ENCODE peak calls at places on chromosomes 6 and 20, in ten cellular contexts. One of them, this sample, is unnamed.
A peak's percentile ranks its signal among the peaks of the same experiment; 100 is the strongest.

GRCh38 chr20:32251470-32251869 is 26.0 kb upstream of the KIF3B start:
- DNase-seq in CD8-positive, alpha-beta T cell: no peak
- DNase-seq in AG09309: no peak
- DNase-seq in fibroblast of villous mesenchyme: no peak
- DNase-seq in A549: no peak
- DNase-seq in fibroblast of pulmonary artery: no peak
- DNase-seq in neural progenitor cell: no peak
- DNase-seq in body of pancreas: no peak
- DNase-seq in AG04450: no peak
- DNase-seq in CD4-positive, alpha-beta memory T cell: no peak
- DNase-seq in this sample: no peak

GRCh38 chr20:38208523-38208922 is 43.5 kb upstream of the TGM2 start:
- DNase-seq in CD8-positive, alpha-beta T cell: no peak
- DNase-seq in AG09309: no peak
- DNase-seq in fibroblast of villous mesenchyme: no peak
- DNase-seq in A549: no peak
- DNase-seq in fibroblast of pulmonary artery: no peak
- DNase-seq in neural progenitor cell: no peak
- DNase-seq in body of pancreas: no peak
- DNase-seq in AG04450: no peak
- DNase-seq in CD4-positive, alpha-beta memory T cell: no peak
- DNase-seq in this sample: no peak

GRCh38 chr6:170094686-170095272 is 196.1 kb downstream of the DLL1 start:
- DNase-seq in CD8-positive, alpha-beta T cell: no peak
- DNase-seq in AG09309: no peak
- DNase-seq in fibroblast of villous mesenchyme: no peak
- DNase-seq in A549: no peak
- DNase-seq in fibroblast of pulmonary artery: no peak
- DNase-seq in neural progenitor cell: no peak
- DNase-seq in body of pancreas: no peak
- DNase-seq in AG04450: no peak
- DNase-seq in CD4-positive, alpha-beta memory T cell: no peak
- DNase-seq in this sample: no peak

GRCh38 chr20:6140947-6141346 is 18.1 kb upstream of the FERMT1 start:
- DNase-seq in CD8-positive, alpha-beta T cell: no peak
- DNase-seq in AG09309: no peak
- DNase-seq in fibroblast of villous mesenchyme: no peak
- DNase-seq in A549: peak; percentile 62
- DNase-seq in fibroblast of pulmonary artery: no peak
- DNase-seq in neural progenitor cell: peak; percentile 14
- DNase-seq in body of pancreas: no peak
- DNase-seq in AG04450: no peak
- DNase-seq in CD4-positive, alpha-beta memory T cell: no peak
- DNase-seq in this sample: no peak

GRCh38 chr6:137823826-137824501 is 43.1 kb upstream of the TNFAIP3 start:
- DNase-seq in CD8-positive, alpha-beta T cell: peak; percentile 66
- DNase-seq in AG09309: no peak
- DNase-seq in fibroblast of villous mesenchyme: peak; percentile 89
- DNase-seq in A549: peak; percentile 30
- DNase-seq in fibroblast of pulmonary artery: peak; percentile 96
- DNase-seq in neural progenitor cell: peak; percentile 7
- DNase-seq in body of pancreas: peak; percentile 35
- DNase-seq in AG04450: no peak
- DNase-seq in CD4-positive, alpha-beta memory T cell: peak; percentile 98
- DNase-seq in this sample: peak; percentile 80

GRCh38 chr6:170236131-170236851 is 54.6 kb downstream of the DLL1 start:
- DNase-seq in CD8-positive, alpha-beta T cell: no peak
- DNase-seq in AG09309: no peak
- DNase-seq in fibroblast of villous mesenchyme: no peak
- DNase-seq in A549: no peak
- DNase-seq in fibroblast of pulmonary artery: no peak
- DNase-seq in neural progenitor cell: no peak
- DNase-seq in body of pancreas: peak; percentile 16
- DNase-seq in AG04450: no peak
- DNase-seq in CD4-positive, alpha-beta memory T cell: no peak
- DNase-seq in this sample: no peak

GRCh38 chr20:24771651-24772061 is 177.4 kb upstream of the CST7 start:
- DNase-seq in CD8-positive, alpha-beta T cell: no peak
- DNase-seq in AG09309: no peak
- DNase-seq in fibroblast of villous mesenchyme: no peak
- DNase-seq in A549: no peak
- DNase-seq in fibroblast of pulmonary artery: no peak
- DNase-seq in neural progenitor cell: no peak
- DNase-seq in body of pancreas: no peak
- DNase-seq in AG04450: no peak
- DNase-seq in CD4-positive, alpha-beta memory T cell: no peak
- DNase-seq in this sample: no peak

GRCh38 chr6:33112148-33112547 is 36.4 kb downstream of the HLA-DPB1 start:
- DNase-seq in CD8-positive, alpha-beta T cell: no peak
- DNase-seq in AG09309: no peak
- DNase-seq in fibroblast of villous mesenchyme: peak; percentile 62
- DNase-seq in A549: peak; percentile 10
- DNase-seq in fibroblast of pulmonary artery: peak; percentile 58
- DNase-seq in neural progenitor cell: no peak
- DNase-seq in body of pancreas: no peak
- DNase-seq in AG04450: no peak
- DNase-seq in CD4-positive, alpha-beta memory T cell: peak; percentile 56
- DNase-seq in this sample: no peak

GRCh38 chr6:157034433-157035230 is 257.5 kb downstream of the ARID1B start:
- DNase-seq in CD8-positive, alpha-beta T cell: no peak
- DNase-seq in AG09309: no peak
- DNase-seq in fibroblast of villous mesenchyme: peak; percentile 72
- DNase-seq in A549: peak; percentile 55
- DNase-seq in fibroblast of pulmonary artery: peak; percentile 81
- DNase-seq in neural progenitor cell: peak; percentile 50
- DNase-seq in body of pancreas: no peak
- DNase-seq in AG04450: no peak
- DNase-seq in CD4-positive, alpha-beta memory T cell: peak; percentile 50
- DNase-seq in this sample: no peak

GRCh38 chr6:166619912-166620311 is 7.1 kb downstream of the RPS6KA2 start:
- DNase-seq in CD8-positive, alpha-beta T cell: no peak
- DNase-seq in AG09309: peak; percentile 98
- DNase-seq in fibroblast of villous mesenchyme: peak; percentile 93
- DNase-seq in A549: no peak
- DNase-seq in fibroblast of pulmonary artery: peak; percentile 98
- DNase-seq in neural progenitor cell: no peak
- DNase-seq in body of pancreas: peak; percentile 28
- DNase-seq in AG04450: peak; percentile 88
- DNase-seq in CD4-positive, alpha-beta memory T cell: no peak
- DNase-seq in this sample: no peak

GRCh38 chr20:3733119-3733995 is 872 bp downstream of the HSPA12B start:
- DNase-seq in CD8-positive, alpha-beta T cell: no peak
- DNase-seq in AG09309: no peak
- DNase-seq in fibroblast of villous mesenchyme: no peak
- DNase-seq in A549: no peak
- DNase-seq in fibroblast of pulmonary artery: no peak
- DNase-seq in neural progenitor cell: no peak
- DNase-seq in body of pancreas: no peak
- DNase-seq in AG04450: no peak
- DNase-seq in CD4-positive, alpha-beta memory T cell: no peak
- DNase-seq in this sample: no peak
- H3K4me3 ChIP-seq in CD8-positive, alpha-beta T cell: no peak overlapping the region
- H3K4me3 ChIP-seq in AG09309: no peak overlapping the region
- H3K4me3 ChIP-seq in fibroblast of villous mesenchyme: no peak overlapping the region
- H3K4me3 ChIP-seq in A549: no peak overlapping the region
- H3K4me3 ChIP-seq in fibroblast of pulmonary artery: no peak overlapping the region
- H3K4me3 ChIP-seq in neural progenitor cell: no peak overlapping the region
- H3K4me3 ChIP-seq in body of pancreas: no peak overlapping the region
- H3K4me3 ChIP-seq in AG04450: no peak overlapping the region
- H3K4me3 ChIP-seq in CD4-positive, alpha-beta memory T cell: no peak overlapping the region
- H3K4me3 ChIP-seq in this sample: no peak overlapping the region

GRCh38 chr6:234706-235372 is 57.4 kb upstream of the DUSP22 start:
- DNase-seq in CD8-positive, alpha-beta T cell: no peak
- DNase-seq in AG09309: no peak
- DNase-seq in fibroblast of villous mesenchyme: no peak
- DNase-seq in A549: no peak
- DNase-seq in fibroblast of pulmonary artery: no peak
- DNase-seq in neural progenitor cell: no peak
- DNase-seq in body of pancreas: no peak
- DNase-seq in AG04450: no peak
- DNase-seq in CD4-positive, alpha-beta memory T cell: no peak
- DNase-seq in this sample: no peak
- H3K4me3 ChIP-seq in CD8-positive, alpha-beta T cell: no peak overlapping the region
- H3K4me3 ChIP-seq in AG09309: no peak overlapping the region
- H3K4me3 ChIP-seq in fibroblast of villous mesenchyme: no peak overlapping the region
- H3K4me3 ChIP-seq in A549: no peak overlapping the region
- H3K4me3 ChIP-seq in fibroblast of pulmonary artery: no peak overlapping the region
- H3K4me3 ChIP-seq in neural progenitor cell: no peak overlapping the region
- H3K4me3 ChIP-seq in body of pancreas: no peak overlapping the region
- H3K4me3 ChIP-seq in AG04450: no peak overlapping the region
- H3K4me3 ChIP-seq in CD4-positive, alpha-beta memory T cell: no peak overlapping the region
- H3K4me3 ChIP-seq in this sample: no peak overlapping the region

GRCh38 chr6:11714798-11715285 is 63.8 kb downstream of the ADTRP start:
- DNase-seq in CD8-positive, alpha-beta T cell: no peak
- DNase-seq in AG09309: no peak
- DNase-seq in fibroblast of villous mesenchyme: no peak
- DNase-seq in A549: no peak
- DNase-seq in fibroblast of pulmonary artery: no peak
- DNase-seq in neural progenitor cell: no peak
- DNase-seq in body of pancreas: no peak
- DNase-seq in AG04450: no peak
- DNase-seq in CD4-positive, alpha-beta memory T cell: no peak
- DNase-seq in this sample: no peak
- H3K4me3 ChIP-seq in CD8-positive, alpha-beta T cell: no peak overlapping the region
- H3K4me3 ChIP-seq in AG09309: no peak overlapping the region
- H3K4me3 ChIP-seq in fibroblast of villous mesenchyme: no peak overlapping the region
- H3K4me3 ChIP-seq in A549: no peak overlapping the region
- H3K4me3 ChIP-seq in fibroblast of pulmonary artery: no peak overlapping the region
- H3K4me3 ChIP-seq in neural progenitor cell: no peak overlapping the region
- H3K4me3 ChIP-seq in body of pancreas: no peak overlapping the region
- H3K4me3 ChIP-seq in AG04450: no peak overlapping the region
- H3K4me3 ChIP-seq in CD4-positive, alpha-beta memory T cell: no peak overlapping the region
- H3K4me3 ChIP-seq in this sample: no peak overlapping the region

GRCh38 chr6:145529582-145529981 is 205.7 kb downstream of the EPM2A start:
- DNase-seq in CD8-positive, alpha-beta T cell: no peak
- DNase-seq in AG09309: no peak
- DNase-seq in fibroblast of villous mesenchyme: no peak
- DNase-seq in A549: no peak
- DNase-seq in fibroblast of pulmonary artery: no peak
- DNase-seq in neural progenitor cell: no peak
- DNase-seq in body of pancreas: peak; percentile 7
- DNase-seq in AG04450: no peak
- DNase-seq in CD4-positive, alpha-beta memory T cell: no peak
- DNase-seq in this sample: no peak
- H3K4me3 ChIP-seq in CD8-positive, alpha-beta T cell: no peak overlapping the region
- H3K4me3 ChIP-seq in AG09309: no peak overlapping the region
- H3K4me3 ChIP-seq in fibroblast of villous mesenchyme: no peak overlapping the region
- H3K4me3 ChIP-seq in A549: no peak overlapping the region
- H3K4me3 ChIP-seq in fibroblast of pulmonary artery: no peak overlapping the region
- H3K4me3 ChIP-seq in neural progenitor cell: no peak overlapping the region
- H3K4me3 ChIP-seq in body of pancreas: no peak overlapping the region
- H3K4me3 ChIP-seq in AG04450: no peak overlapping the region
- H3K4me3 ChIP-seq in CD4-positive, alpha-beta memory T cell: no peak overlapping the region
- H3K4me3 ChIP-seq in this sample: no peak overlapping the region